ENCODE peak calls at places on chromosomes 4 and X, in eight cellular contexts. H is NCI-H1105; I is activated naive CD8-positive, alpha-beta T cell treated with anti-CD3 and anti-CD28 coated beads, Interleukin-2, amount 50 U/mL, for 24 hours; C is EH; D is mammary epithelial cell; U is HS-27A; F is GM03348; S is ACHN. E is an unnamed sample.

GRCh38 chr4:41692717-41693345 is 55.7 kb downstream of the PHOX2B start:
- DNase-seq in I (peak), F (peak), H (no peak), U (no peak), D (peak), C (peak), S (peak), E (no peak)

GRCh38 chr4:83248486-83248885 is 36.1 kb downstream of the COQ2 start:
- DNase-seq in I (no peak), S (no peak), H (no peak), F (no peak), U (no peak), C (peak), D (peak), E (no peak)

GRCh38 chrX:136115909-136116297 is 31.4 kb upstream of the FHL1 start:
- DNase-seq in S (no peak), C (no peak), D (no peak), U (no peak), F (no peak), I (no peak), H (no peak), E (no peak)

GRCh38 chr4:4859010-4859798 is at the start of gene MSX1:
- DNase-seq in C (peak), I (peak), S (peak), H (peak), D (peak), U (peak), F (peak), E (peak)

GRCh38 chr4:20462426-20463175 is 210.9 kb downstream of the SLIT2 start:
- DNase-seq in U (no peak), S (peak), D (peak), H (no peak), C (peak), F (no peak), I (no peak), E (no peak)

GRCh38 chr4:168257663-168258235 is 60.8 kb downstream of the DDX60 start:
- DNase-seq in S (no peak), C (no peak), U (no peak), H (no peak), F (no peak), D (no peak), I (no peak), E (no peak)

GRCh38 chr4:83217721-83218522 is 66.7 kb downstream of the COQ2 start:
- DNase-seq in D (no peak), I (peak), F (no peak), U (no peak), S (no peak), H (no peak), C (peak), E (no peak)

GRCh38 chr4:73902038-73902637 is 32.9 kb downstream of the CXCL1 start:
- DNase-seq in U (no peak), F (no peak), I (no peak), D (peak), S (no peak), H (no peak), C (peak), E (no peak)

GRCh38 chr4:121147923-121148443 is 16.1 kb downstream of the TNIP3 start:
- DNase-seq in H (no peak), C (peak), F (peak), S (no peak), I (no peak), D (no peak), U (no peak), E (no peak)

GRCh38 chr4:102809691-102810090 is 17.7 kb downstream of the UBE2D3 start:
- DNase-seq in F (no peak), H (no peak), I (no peak), U (no peak), D (no peak), S (no peak), C (peak), E (no peak)

GRCh38 chrX:17206584-17206983 is 168.4 kb upstream of the NHS start:
- DNase-seq in H (no peak), S (no peak), I (no peak), C (no peak), F (no peak), U (no peak), D (no peak), E (no peak)

GRCh38 chr4:168584321-168584771 is 87.5 kb downstream of the PALLD start:
- DNase-seq in F (peak), I (no peak), D (peak), H (no peak), S (no peak), U (no peak), C (peak), E (no peak)

GRCh38 chr4:77269505-77269904 is 112.5 kb downstream of the CCNG2 start:
- DNase-seq in H (no peak), S (no peak), C (no peak), I (no peak), F (no peak), D (peak), U (no peak), E (no peak)

GRCh38 chr4:19807505-19807904 is 444.2 kb upstream of the SLIT2 start:
- DNase-seq in D (peak), I (no peak), S (peak), C (peak), F (peak), U (no peak), H (no peak), E (no peak)

GRCh38 chrX:39645059-39645895 is 452.5 kb downstream of the BCOR start:
- DNase-seq in I (peak), D (peak), F (peak), S (no peak), U (no peak), H (no peak), C (peak), E (no peak)

GRCh38 chr4:169582706-169583105 is 29.7 kb downstream of the NEK1 start:
- DNase-seq in H (no peak), D (peak), F (peak), C (peak), S (no peak), U (no peak), I (no peak), E (no peak)

GRCh38 chr4:152510349-152511147 is 25.3 kb downstream of the FBXW7 start:
- DNase-seq in F (no peak), C (no peak), D (no peak), S (no peak), U (no peak), I (no peak), H (no peak), E (no peak)

GRCh38 chr4:11182031-11182430 is 246.7 kb downstream of the HS3ST1 start:
- DNase-seq in C (no peak), D (no peak), H (no peak), S (no peak), I (no peak), U (no peak), F (no peak), E (no peak)

GRCh38 chr4:6109842-6110560 is 90.3 kb downstream of the JAKMIP1 start:
- DNase-seq in S (no peak), C (no peak), I (no peak), U (no peak), F (no peak), H (no peak), D (peak), E (no peak)

GRCh38 chr4:112982677-112983076 is 66.8 kb upstream of the ANK2 start:
- DNase-seq in C (no peak), H (no peak), F (peak), S (no peak), U (no peak), I (no peak), D (no peak), E (no peak)

GRCh38 chr4:162229670-162230069 is 65.9 kb upstream of the FSTL5 start:
- DNase-seq in F (no peak), S (peak), I (no peak), U (no peak), C (no peak), H (no peak), D (peak), E (no peak)

GRCh38 chr4:30605616-30606015 is 114.6 kb upstream of the PCDH7 start:
- DNase-seq in H (no peak), I (no peak), D (no peak), F (no peak), S (no peak), C (no peak), U (no peak), E (no peak)

GRCh38 chr4:57231781-57232180 is 121.6 kb upstream of the IGFBP7 start:
- DNase-seq in D (peak), C (peak), I (no peak), S (no peak), H (no peak), F (no peak), U (no peak), E (no peak)

GRCh38 chr4:23827971-23828680 is 61.7 kb downstream of the PPARGC1A start:
- DNase-seq in I (no peak), H (no peak), C (no peak), D (no peak), U (no peak), S (no peak), F (no peak), E (no peak)

GRCh38 chrX:134737061-134737460 is 78.8 kb upstream of the PLAC1 start:
- DNase-seq in F (peak), S (no peak), C (peak), I (no peak), U (no peak), H (no peak), D (no peak), E (no peak)

GRCh38 chrX:110759785-110760184 is 35.8 kb downstream of the CHRDL1 start:
- DNase-seq in F (peak), S (no peak), H (no peak), U (peak), D (peak), I (no peak), C (peak), E (no peak)

GRCh38 chrX:103877571-103877970 is 45.5 kb upstream of the RAB9B start:
- DNase-seq in I (no peak), C (no peak), F (no peak), U (no peak), D (peak), H (no peak), S (peak), E (no peak)

GRCh38 chr4:164221631-164222030 is 532.3 kb upstream of the SMIM31 start:
- DNase-seq in S (peak), D (peak), C (no peak), H (no peak), I (no peak), U (no peak), F (no peak), E (no peak)

GRCh38 chr4:1379351-1379781 is 26.9 kb downstream of the NKX1-1 start:
- DNase-seq in C (no peak), S (no peak), D (no peak), I (no peak), U (no peak), F (no peak), H (no peak), E (no peak)

GRCh38 chr4:123266221-123266620 is 130.4 kb upstream of the SPRY1 start:
- DNase-seq in D (no peak), C (no peak), U (no peak), H (no peak), F (no peak), S (no peak), I (no peak), E (no peak)

GRCh38 chr4:184313710-184314659 is 96.3 kb upstream of the ENPP6 start:
- DNase-seq in D (no peak), I (peak), C (no peak), F (no peak), U (no peak), H (no peak), S (no peak), E (no peak)

GRCh38 chr4:121786221-121786620 is 14.9 kb upstream of the EXOSC9 start:
- DNase-seq in F (no peak), U (no peak), D (no peak), I (no peak), S (no peak), C (no peak), H (no peak), E (no peak)

E was measured in SHP77 treated with DMSO at 0.1 percent for 48 hours.